ENCODE peak calls at places on chromosome 16, in four cellular contexts. One of them, this sample, is unnamed.

GRCh38 chr16:79171504-79172240 is 428.9 kb downstream of the MAF start:
- DNase-seq in WTC11: no peak
- DNase-seq in SK-N-SH: peak; percentile 38
- DNase-seq in H1: no peak
- DNase-seq in this sample: no peak

GRCh38 chr16:2016407-2016922 is 3.1 kb upstream of the NPW start:
- DNase-seq in SK-N-SH: peak; percentile 77
- DNase-seq in H1: peak; percentile 79
- DNase-seq in WTC11: peak; percentile 66
- DNase-seq in this sample: no peak

GRCh38 chr16:1103649-1104005 is 7.6 kb upstream of the C1QTNF8 start:
- DNase-seq in WTC11: no peak
- DNase-seq in H1: no peak
- DNase-seq in SK-N-SH: no peak
- DNase-seq in this sample: no peak

GRCh38 chr16:23508589-23509440 is 1.5 kb downstream of the GGA2 start:
- DNase-seq in SK-N-SH: no peak
- DNase-seq in WTC11: peak; percentile 37
- DNase-seq in H1: peak; percentile 54
- DNase-seq in this sample: peak; percentile 60

GRCh38 chr16:77974883-77975282 is 47.5 kb upstream of the CLEC3A start:
- DNase-seq in H1: peak; percentile 68
- DNase-seq in SK-N-SH: no peak
- DNase-seq in WTC11: peak; percentile 31
- DNase-seq in this sample: peak; percentile 18

GRCh38 chr16:12303649-12304048 is 327.1 kb downstream of the SNX29 start:
- DNase-seq in SK-N-SH: no peak
- DNase-seq in H1: no peak
- DNase-seq in WTC11: no peak
- DNase-seq in this sample: no peak

GRCh38 chr16:75000481-75001081 is 1.8 kb downstream of the ZNRF1 start:
- DNase-seq in WTC11: no peak
- DNase-seq in SK-N-SH: peak; percentile 61
- DNase-seq in H1: no peak
- DNase-seq in this sample: no peak

GRCh38 chr16:15865742-15866141 is 8.9 kb upstream of the MYH11 start:
- DNase-seq in SK-N-SH: no peak
- DNase-seq in H1: no peak
- DNase-seq in WTC11: no peak
- DNase-seq in this sample: no peak

GRCh38 chr16:60788631-60789030 is 1247.6 kb downstream of the CDH8 start:
- DNase-seq in SK-N-SH: no peak
- DNase-seq in H1: no peak
- DNase-seq in WTC11: no peak
- DNase-seq in this sample: no peak

GRCh38 chr16:11836653-11837244 is 14.6 kb downstream of the RSL1D1 start:
- DNase-seq in WTC11: no peak
- DNase-seq in SK-N-SH: no peak
- DNase-seq in H1: no peak
- DNase-seq in this sample: no peak

GRCh38 chr16:80047796-80048649 is 447.5 kb upstream of the MAF start:
- DNase-seq in WTC11: no peak
- DNase-seq in SK-N-SH: no peak
- DNase-seq in H1: no peak
- DNase-seq in this sample: no peak

GRCh38 chr16:1184156-1184868 is 31.4 kb downstream of the CACNA1H start:
- DNase-seq in SK-N-SH: no peak
- DNase-seq in WTC11: no peak
- DNase-seq in H1: no peak
- DNase-seq in this sample: no peak

GRCh38 chr16:282944-283744 is at the start of gene PDIA2:
- DNase-seq in WTC11: no peak
- DNase-seq in SK-N-SH: no peak
- DNase-seq in H1: no peak
- DNase-seq in this sample: no peak

GRCh38 chr16:12618515-12618914 is 185.2 kb downstream of the CPPED1 start:
- DNase-seq in H1: no peak
- DNase-seq in WTC11: no peak
- DNase-seq in SK-N-SH: no peak
- DNase-seq in this sample: no peak

GRCh38 chr16:79415983-79416641 is 184.4 kb downstream of the MAF start:
- DNase-seq in SK-N-SH: no peak
- DNase-seq in WTC11: no peak
- DNase-seq in H1: no peak
- DNase-seq in this sample: no peak

GRCh38 chr16:54171855-54172537 is 114.6 kb downstream of the IRX3 start:
- DNase-seq in H1: no peak
- DNase-seq in WTC11: no peak
- DNase-seq in SK-N-SH: no peak
- DNase-seq in this sample: no peak

GRCh38 chr16:25198021-25198420 is 18.7 kb upstream of the AQP8 start:
- DNase-seq in WTC11: no peak
- DNase-seq in H1: no peak
- DNase-seq in SK-N-SH: no peak
- DNase-seq in this sample: no peak

GRCh38 chr16:12178251-12178990 is 201.9 kb downstream of the SNX29 start:
- DNase-seq in WTC11: no peak
- DNase-seq in SK-N-SH: no peak
- DNase-seq in H1: no peak
- DNase-seq in this sample: no peak

GRCh38 chr16:73326770-73327470 is 279.0 kb upstream of the ZFHX3 start:
- DNase-seq in SK-N-SH: no peak
- DNase-seq in H1: no peak
- DNase-seq in WTC11: no peak
- DNase-seq in this sample: no peak

GRCh38 chr16:23803591-23804123 is 32.1 kb upstream of the PRKCB start:
- DNase-seq in WTC11: peak; percentile 75
- DNase-seq in H1: peak; percentile 78
- DNase-seq in SK-N-SH: peak; percentile 66
- DNase-seq in this sample: peak; percentile 79

GRCh38 chr16:68668266-68668665 is 23.2 kb downstream of the CDH3 start:
- DNase-seq in SK-N-SH: no peak
- DNase-seq in WTC11: no peak
- DNase-seq in H1: no peak
- DNase-seq in this sample: no peak

GRCh38 chr16:81485824-81486554 is 41.4 kb downstream of the CMIP start:
- DNase-seq in WTC11: no peak
- DNase-seq in H1: no peak
- DNase-seq in SK-N-SH: no peak
- DNase-seq in this sample: no peak

GRCh38 chr16:11393861-11394592 is 48.8 kb downstream of the RMI2 start:
- DNase-seq in WTC11: no peak
- DNase-seq in H1: no peak
- DNase-seq in SK-N-SH: peak; percentile 9
- DNase-seq in this sample: no peak

GRCh38 chr16:12590409-12590808 is 213.3 kb downstream of the CPPED1 start:
- DNase-seq in WTC11: no peak
- DNase-seq in H1: no peak
- DNase-seq in SK-N-SH: no peak
- DNase-seq in this sample: no peak

GRCh38 chr16:70659953-70660671 is 13.8 kb downstream of the IL34 start:
- DNase-seq in SK-N-SH: peak; percentile 38
- DNase-seq in WTC11: no peak
- DNase-seq in H1: no peak
- DNase-seq in this sample: no peak

GRCh38 chr16:17777461-17777863 is 306.7 kb upstream of the XYLT1 start:
- DNase-seq in H1: no peak
- DNase-seq in WTC11: no peak
- DNase-seq in SK-N-SH: no peak
- DNase-seq in this sample: no peak

GRCh38 chr16:64172652-64173051 is 949.2 kb downstream of the CDH11 start:
- DNase-seq in H1: no peak
- DNase-seq in SK-N-SH: no peak
- DNase-seq in WTC11: no peak
- DNase-seq in this sample: no peak

GRCh38 chr16:54931757-54932660 is 1.3 kb downstream of the IRX5 start:
- DNase-seq in SK-N-SH: peak; percentile 53
- DNase-seq in WTC11: no peak
- DNase-seq in H1: peak; percentile 63
- DNase-seq in this sample: no peak

GRCh38 chr16:20243731-20244281 is 83.5 kb downstream of the GP2 start:
- DNase-seq in WTC11: no peak
- DNase-seq in H1: no peak
- DNase-seq in SK-N-SH: no peak
- DNase-seq in this sample: peak; percentile 1

GRCh38 chr16:81715358-81716196 is 63.5 kb upstream of the PLCG2 start:
- DNase-seq in SK-N-SH: no peak
- DNase-seq in H1: no peak
- DNase-seq in WTC11: no peak
- DNase-seq in this sample: no peak

GRCh38 chr16:83200005-83200779 is 573.4 kb downstream of the CDH13 start:
- DNase-seq in H1: no peak
- DNase-seq in SK-N-SH: no peak
- DNase-seq in WTC11: peak; percentile 20
- DNase-seq in this sample: no peak
- TF ChIP-seq TEAD4 in H1: no peak
- TF ChIP-seq TEAD4 in SK-N-SH: no peak
- TF ChIP-seq TEAD4 in WTC11: no peak
- TF ChIP-seq TEAD4 in this sample: no peak

GRCh38 chr16:31350275-31351005 is 4.5 kb upstream of the ITGAX start:
- DNase-seq in H1: no peak
- DNase-seq in WTC11: no peak
- DNase-seq in SK-N-SH: no peak
- DNase-seq in this sample: no peak
- TF ChIP-seq TEAD4 in H1: no peak
- TF ChIP-seq TEAD4 in WTC11: no peak
- TF ChIP-seq TEAD4 in SK-N-SH: no peak
- TF ChIP-seq TEAD4 in this sample: no peak

GRCh38 chr16:46745594-46745993 is 2.5 kb downstream of the MYLK3 start:
- DNase-seq in SK-N-SH: no peak
- DNase-seq in WTC11: no peak
- DNase-seq in H1: no peak
- DNase-seq in this sample: no peak

GRCh38 chr16:46739934-46740333 is 8.2 kb downstream of the MYLK3 start:
- DNase-seq in WTC11: no peak
- DNase-seq in SK-N-SH: no peak
- DNase-seq in H1: no peak
- DNase-seq in this sample: no peak

GRCh38 chr16:46747777-46748651 is at the start of gene MYLK3:
- DNase-seq in H1: no peak
- DNase-seq in WTC11: peak; percentile 41
- DNase-seq in SK-N-SH: no peak
- DNase-seq in this sample: peak; percentile 61

GRCh38 chr16:46746821-46747776 is 1.0 kb downstream of the MYLK3 start:
- DNase-seq in SK-N-SH: peak; percentile 26
- DNase-seq in H1: no peak
- DNase-seq in WTC11: no peak
- DNase-seq in this sample: peak; percentile 8

DNA sequence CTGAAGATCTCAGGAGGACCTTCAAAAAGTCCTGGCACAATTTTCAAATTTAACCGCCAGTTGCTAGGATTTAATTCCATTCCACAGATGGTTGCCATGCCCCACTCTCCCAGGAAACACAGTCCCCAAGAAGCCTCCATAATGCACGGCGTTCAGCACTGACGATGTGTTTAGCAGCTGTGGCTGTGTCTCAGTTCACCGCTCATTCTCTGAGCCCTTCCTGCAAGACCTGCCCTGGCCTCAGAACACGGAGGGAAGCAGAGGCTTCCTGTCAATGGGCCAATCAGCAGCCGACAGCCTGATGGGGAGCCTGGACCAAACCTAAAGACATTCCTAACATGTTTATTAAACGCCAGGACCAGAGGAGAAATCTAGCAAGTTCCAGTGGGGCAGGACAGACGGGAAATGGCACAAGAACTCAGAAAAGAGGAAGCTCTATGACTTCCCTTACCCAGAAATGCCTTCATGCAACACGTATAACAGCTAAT is 4.9 kb downstream of the MYLK3 start:
- DNase-seq in SK-N-SH: peak; percentile 25
- DNase-seq in H1: no peak
- DNase-seq in WTC11: no peak
- DNase-seq in this sample: peak; percentile 81
- TF ChIP-seq TEAD4 in SK-N-SH: no peak
- TF ChIP-seq TEAD4 in H1: no peak
- TF ChIP-seq TEAD4 in WTC11: no peak
- TF ChIP-seq TEAD4 in this sample: no peak

GRCh38 chr16:86983621-86984020 is 333.6 kb downstream of the C16orf95 start:
- DNase-seq in WTC11: no peak
- DNase-seq in SK-N-SH: no peak
- DNase-seq in H1: no peak
- DNase-seq in this sample: no peak

GRCh38 chr16:86985656-86986030 is 331.5 kb downstream of the C16orf95 start:
- DNase-seq in WTC11: no peak
- DNase-seq in SK-N-SH: no peak
- DNase-seq in H1: no peak
- DNase-seq in this sample: no peak

GRCh38 chr16:86984975-86985655 is 332.1 kb downstream of the C16orf95 start:
- DNase-seq in WTC11: peak; percentile 33
- DNase-seq in SK-N-SH: no peak
- DNase-seq in H1: no peak
- DNase-seq in this sample: no peak

GRCh38 chr16:86982912-86983311 is 334.3 kb downstream of the C16orf95 start:
- DNase-seq in WTC11: no peak
- DNase-seq in SK-N-SH: no peak
- DNase-seq in H1: no peak
- DNase-seq in this sample: no peak

DNA sequence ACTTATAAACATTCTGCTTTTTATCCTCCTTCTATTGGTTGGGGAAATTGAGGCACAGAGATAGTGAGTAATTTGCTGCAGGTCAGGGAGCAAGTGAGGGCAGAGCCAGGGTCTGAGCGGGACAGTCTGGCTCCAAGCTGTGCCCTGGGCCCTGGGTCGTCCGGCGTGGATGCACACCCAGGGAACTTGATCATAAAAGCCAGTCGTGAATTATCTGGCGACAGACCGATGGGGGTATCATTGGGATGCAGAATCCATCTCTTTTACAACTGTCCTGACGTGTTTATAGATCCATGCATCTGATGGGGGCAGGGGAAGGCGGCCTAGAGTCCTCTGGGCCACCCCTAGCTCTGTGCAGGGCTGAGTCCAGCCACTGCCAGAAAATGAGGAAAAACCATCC is 332.9 kb downstream of the C16orf95 start:
- DNase-seq in WTC11: no peak
- DNase-seq in SK-N-SH: no peak
- DNase-seq in H1: no peak
- DNase-seq in this sample: no peak
- TF ChIP-seq TEAD4 in WTC11: no peak
- TF ChIP-seq TEAD4 in SK-N-SH: no peak
- TF ChIP-seq TEAD4 in H1: no peak
- TF ChIP-seq TEAD4 in this sample: no peak

GRCh38 chr16:88453621-88454314 is 688 bp downstream of the ZFPM1 start:
- DNase-seq in H1: no peak
- DNase-seq in WTC11: no peak
- DNase-seq in SK-N-SH: peak; percentile 65
- DNase-seq in this sample: peak; percentile 61
- TF ChIP-seq TEAD4 in H1: no peak
- TF ChIP-seq TEAD4 in WTC11: no peak
- TF ChIP-seq TEAD4 in SK-N-SH: no peak
- TF ChIP-seq TEAD4 in this sample: no peak

This sample was measured in K562.